ENCODE peak calls at places on chromosomes 7 and 10, in six cellular contexts. One of them, this sample, is unnamed.
A peak's percentile ranks its signal among the peaks of the same experiment; 100 is the strongest.

GRCh38 chr7:22934473-22935065 is 79.4 kb downstream of the HYCC1 start:
- DNase-seq in osteoblast: no peak
- DNase-seq in uterus: no peak
- DNase-seq in stomach: no peak
- DNase-seq in mammary epithelial cell: peak; percentile 24
- DNase-seq in body of pancreas: no peak
- DNase-seq in this sample: no peak

GRCh38 chr10:132156382-132156781 is 30.4 kb upstream of the DPYSL4 start:
- DNase-seq in uterus: no peak
- DNase-seq in body of pancreas: no peak
- DNase-seq in stomach: no peak
- DNase-seq in osteoblast: no peak
- DNase-seq in mammary epithelial cell: no peak
- DNase-seq in this sample: no peak

GRCh38 chr7:73811760-73812168 is 19.0 kb upstream of the CLDN4 start:
- DNase-seq in mammary epithelial cell: peak; percentile 68
- DNase-seq in stomach: peak; percentile 80
- DNase-seq in uterus: peak; percentile 43
- DNase-seq in osteoblast: peak; percentile 92
- DNase-seq in body of pancreas: peak; percentile 83
- DNase-seq in this sample: peak; percentile 73

GRCh38 chr10:102853944-102854694 is at the start of gene BORCS7:
- DNase-seq in stomach: peak; percentile 90
- DNase-seq in mammary epithelial cell: peak; percentile 96
- DNase-seq in osteoblast: peak; percentile 91
- DNase-seq in body of pancreas: peak; percentile 97
- DNase-seq in uterus: peak; percentile 88
- DNase-seq in this sample: peak; percentile 97

GRCh38 chr10:90161-90560 is 41.1 kb upstream of the TUBB8 start:
- DNase-seq in body of pancreas: no peak
- DNase-seq in mammary epithelial cell: no peak
- DNase-seq in uterus: no peak
- DNase-seq in stomach: no peak
- DNase-seq in osteoblast: no peak
- DNase-seq in this sample: no peak

GRCh38 chr10:100744136-100744979 is 1.0 kb upstream of the PAX2 start:
- DNase-seq in mammary epithelial cell: no peak
- DNase-seq in uterus: no peak
- DNase-seq in body of pancreas: no peak
- DNase-seq in stomach: no peak
- DNase-seq in osteoblast: peak; percentile 86
- DNase-seq in this sample: no peak

GRCh38 chr10:110215751-110216150 is 8.3 kb downstream of the MXI1 start:
- DNase-seq in stomach: no peak
- DNase-seq in uterus: no peak
- DNase-seq in body of pancreas: no peak
- DNase-seq in osteoblast: no peak
- DNase-seq in mammary epithelial cell: no peak
- DNase-seq in this sample: no peak

GRCh38 chr10:60358282-60358681 is 31.4 kb downstream of the ANK3 start:
- DNase-seq in stomach: no peak
- DNase-seq in body of pancreas: no peak
- DNase-seq in uterus: no peak
- DNase-seq in mammary epithelial cell: no peak
- DNase-seq in osteoblast: no peak
- DNase-seq in this sample: no peak

GRCh38 chr10:88281592-88282268 is 301.4 kb downstream of the RNLS start:
- DNase-seq in stomach: no peak
- DNase-seq in osteoblast: peak; percentile 19
- DNase-seq in mammary epithelial cell: peak; percentile 44
- DNase-seq in body of pancreas: no peak
- DNase-seq in uterus: no peak
- DNase-seq in this sample: no peak

GRCh38 chr7:151621961-151622360 is 102.3 kb upstream of the RHEB start:
- DNase-seq in mammary epithelial cell: no peak
- DNase-seq in osteoblast: no peak
- DNase-seq in uterus: no peak
- DNase-seq in body of pancreas: no peak
- DNase-seq in stomach: no peak
- DNase-seq in this sample: no peak

GRCh38 chr10:70250956-70251680 is 17.9 kb upstream of the PPA1 start:
- DNase-seq in mammary epithelial cell: no peak
- DNase-seq in uterus: no peak
- DNase-seq in osteoblast: no peak
- DNase-seq in body of pancreas: no peak
- DNase-seq in stomach: no peak
- DNase-seq in this sample: no peak

GRCh38 chr7:66681491-66682349 is 53.0 kb downstream of the KCTD7 start:
- DNase-seq in osteoblast: peak; percentile 97
- DNase-seq in stomach: peak; percentile 99
- DNase-seq in uterus: peak; percentile 96
- DNase-seq in mammary epithelial cell: peak; percentile 95
- DNase-seq in body of pancreas: peak; percentile 98
- DNase-seq in this sample: peak; percentile 98

GRCh38 chr7:15326044-15326644 is 235.7 kb downstream of the AGMO start:
- DNase-seq in body of pancreas: no peak
- DNase-seq in uterus: no peak
- DNase-seq in mammary epithelial cell: no peak
- DNase-seq in osteoblast: peak; percentile 18
- DNase-seq in stomach: no peak
- DNase-seq in this sample: no peak

GRCh38 chr7:152108359-152108758 is 82.9 kb downstream of the GALNT11 start:
- DNase-seq in osteoblast: no peak
- DNase-seq in mammary epithelial cell: no peak
- DNase-seq in stomach: no peak
- DNase-seq in uterus: no peak
- DNase-seq in body of pancreas: no peak
- DNase-seq in this sample: no peak

GRCh38 chr10:52635651-52636050 is 136.9 kb downstream of the MBL2 start:
- DNase-seq in stomach: no peak
- DNase-seq in mammary epithelial cell: no peak
- DNase-seq in body of pancreas: no peak
- DNase-seq in osteoblast: no peak
- DNase-seq in uterus: no peak
- DNase-seq in this sample: no peak

GRCh38 chr7:128833939-128834310 is 3.7 kb downstream of the FLNC start:
- DNase-seq in uterus: no peak
- DNase-seq in mammary epithelial cell: no peak
- DNase-seq in stomach: no peak
- DNase-seq in body of pancreas: no peak
- DNase-seq in osteoblast: no peak
- DNase-seq in this sample: no peak

GRCh38 chr7:70072220-70072619 is 473.9 kb downstream of the AUTS2 start:
- DNase-seq in uterus: no peak
- DNase-seq in body of pancreas: peak; percentile 41
- DNase-seq in osteoblast: no peak
- DNase-seq in mammary epithelial cell: no peak
- DNase-seq in stomach: no peak
- DNase-seq in this sample: no peak

GRCh38 chr7:2431260-2431867 is 28.0 kb downstream of the CHST12 start:
- DNase-seq in stomach: no peak
- DNase-seq in mammary epithelial cell: no peak
- DNase-seq in osteoblast: peak; percentile 76
- DNase-seq in body of pancreas: no peak
- DNase-seq in uterus: no peak
- DNase-seq in this sample: no peak

GRCh38 chr10:114881916-114882315 is 56.1 kb upstream of the TRUB1 start:
- DNase-seq in mammary epithelial cell: no peak
- DNase-seq in body of pancreas: no peak
- DNase-seq in stomach: no peak
- DNase-seq in uterus: no peak
- DNase-seq in osteoblast: no peak
- DNase-seq in this sample: no peak

GRCh38 chr10:86553639-86554038 is 32.0 kb upstream of the WAPL start:
- DNase-seq in osteoblast: peak; percentile 19
- DNase-seq in body of pancreas: no peak
- DNase-seq in stomach: no peak
- DNase-seq in uterus: no peak
- DNase-seq in mammary epithelial cell: no peak
- DNase-seq in this sample: no peak

GRCh38 chr10:31010062-31010461 is 21.6 kb downstream of the ZNF438 start:
- DNase-seq in stomach: no peak
- DNase-seq in mammary epithelial cell: no peak
- DNase-seq in uterus: no peak
- DNase-seq in body of pancreas: no peak
- DNase-seq in osteoblast: no peak
- DNase-seq in this sample: no peak

GRCh38 chr10:88979153-88979562 is 11.4 kb upstream of the FAS start:
- DNase-seq in osteoblast: peak; percentile 39
- DNase-seq in stomach: no peak
- DNase-seq in mammary epithelial cell: peak; percentile 82
- DNase-seq in uterus: peak; percentile 70
- DNase-seq in body of pancreas: peak; percentile 26
- DNase-seq in this sample: peak; percentile 80

GRCh38 chr10:44008270-44008916 is 359.7 kb upstream of the ZNF32 start:
- DNase-seq in mammary epithelial cell: peak; percentile 74
- DNase-seq in stomach: no peak
- DNase-seq in osteoblast: no peak
- DNase-seq in body of pancreas: peak; percentile 69
- DNase-seq in uterus: no peak
- DNase-seq in this sample: no peak
- TF ChIP-seq CTCF in mammary epithelial cell: no peak
- TF ChIP-seq CTCF in stomach: no peak
- TF ChIP-seq CTCF in osteoblast: no peak
- TF ChIP-seq CTCF in body of pancreas: no peak
- TF ChIP-seq CTCF in uterus: no peak
- TF ChIP-seq CTCF in this sample: no peak

DNA sequence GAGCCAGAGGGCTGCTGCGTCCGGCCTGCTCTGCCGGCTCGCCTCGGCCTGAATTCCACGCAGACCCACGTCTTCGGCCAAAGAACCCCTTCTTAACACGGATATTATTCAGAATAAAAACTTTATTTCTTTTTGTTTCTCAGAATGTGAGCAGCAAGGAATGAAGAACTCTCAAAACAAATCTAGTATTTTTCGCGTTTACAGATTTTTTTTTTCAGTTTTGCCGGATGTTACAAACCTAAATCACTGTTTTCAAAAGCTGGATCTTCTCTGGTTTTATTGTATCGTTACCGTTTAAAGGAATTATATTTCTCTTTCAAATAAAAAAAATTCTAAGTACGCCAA is 4.4 kb upstream of the HOXA2 start:
- DNase-seq in body of pancreas: no peak
- DNase-seq in uterus: no peak
- DNase-seq in mammary epithelial cell: no peak
- DNase-seq in osteoblast: no peak
- DNase-seq in stomach: no peak
- DNase-seq in this sample: no peak
- H3K27me3 ChIP-seq in body of pancreas: peaks cover 53% of the 10 kb centered on the region
- H3K27me3 ChIP-seq in uterus: no peaks in the 10 kb centered on the region
- H3K27me3 ChIP-seq in mammary epithelial cell: no peaks in the 10 kb centered on the region
- H3K27me3 ChIP-seq in osteoblast: no peaks in the 10 kb centered on the region
- H3K27me3 ChIP-seq in stomach: peaks cover 51% of the 10 kb centered on the region
- H3K27me3 ChIP-seq in this sample: no peaks in the 10 kb centered on the region

GRCh38 chr7:37923996-37924395 is 3.6 kb downstream of the EPDR1 start:
- DNase-seq in osteoblast: no peak
- DNase-seq in body of pancreas: no peak
- DNase-seq in stomach: no peak
- DNase-seq in uterus: no peak
- DNase-seq in mammary epithelial cell: no peak
- DNase-seq in this sample: no peak

GRCh38 chr7:37920305-37920618 is 178 bp upstream of the EPDR1 start:
- DNase-seq in uterus: no peak
- DNase-seq in osteoblast: no peak
- DNase-seq in body of pancreas: no peak
- DNase-seq in mammary epithelial cell: no peak
- DNase-seq in stomach: no peak
- DNase-seq in this sample: no peak

GRCh38 chr7:37921340-37921805 is 933 bp downstream of the EPDR1 start:
- DNase-seq in mammary epithelial cell: no peak
- DNase-seq in uterus: peak; percentile 46
- DNase-seq in body of pancreas: peak; percentile 62
- DNase-seq in stomach: no peak
- DNase-seq in osteoblast: peak; percentile 48
- DNase-seq in this sample: peak; percentile 29

GRCh38 chr7:37920619-37921339 is at the start of gene EPDR1:
- DNase-seq in body of pancreas: peak; percentile 87
- DNase-seq in osteoblast: peak; percentile 75
- DNase-seq in uterus: peak; percentile 49
- DNase-seq in mammary epithelial cell: peak; percentile 23
- DNase-seq in stomach: no peak
- DNase-seq in this sample: peak; percentile 54

DNA sequence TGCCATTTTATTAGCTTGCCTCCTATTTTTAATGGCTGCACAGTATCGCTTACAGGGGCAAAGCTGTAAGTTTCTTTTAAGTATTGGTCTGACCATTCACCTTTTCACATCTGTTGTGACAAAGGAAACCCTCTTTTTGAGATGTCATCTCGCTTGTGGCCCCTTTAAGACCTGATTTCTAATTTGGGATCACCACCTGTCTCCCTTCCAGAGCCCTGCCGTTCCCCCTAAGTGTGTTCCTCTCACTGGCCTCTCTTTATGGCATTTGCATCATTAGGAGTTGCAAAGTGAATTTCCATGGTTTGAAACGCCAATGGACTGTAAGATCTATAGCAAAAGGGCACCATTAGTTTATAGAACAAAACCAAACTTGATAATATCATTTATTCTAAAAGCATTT is 1.4 kb downstream of the EPDR1 start:
- DNase-seq in body of pancreas: no peak
- DNase-seq in mammary epithelial cell: no peak
- DNase-seq in osteoblast: no peak
- DNase-seq in uterus: no peak
- DNase-seq in stomach: no peak
- DNase-seq in this sample: no peak
- H3K4me3 ChIP-seq in body of pancreas: no peak overlapping the region
- H3K4me3 ChIP-seq in mammary epithelial cell: no peak overlapping the region
- H3K4me3 ChIP-seq in osteoblast: peak overlapping the region; percentile 78
- H3K4me3 ChIP-seq in uterus: peak overlapping the region; percentile 74
- H3K4me3 ChIP-seq in stomach: no peak overlapping the region
- H3K4me3 ChIP-seq in this sample: peak overlapping the region; percentile 81

DNA sequence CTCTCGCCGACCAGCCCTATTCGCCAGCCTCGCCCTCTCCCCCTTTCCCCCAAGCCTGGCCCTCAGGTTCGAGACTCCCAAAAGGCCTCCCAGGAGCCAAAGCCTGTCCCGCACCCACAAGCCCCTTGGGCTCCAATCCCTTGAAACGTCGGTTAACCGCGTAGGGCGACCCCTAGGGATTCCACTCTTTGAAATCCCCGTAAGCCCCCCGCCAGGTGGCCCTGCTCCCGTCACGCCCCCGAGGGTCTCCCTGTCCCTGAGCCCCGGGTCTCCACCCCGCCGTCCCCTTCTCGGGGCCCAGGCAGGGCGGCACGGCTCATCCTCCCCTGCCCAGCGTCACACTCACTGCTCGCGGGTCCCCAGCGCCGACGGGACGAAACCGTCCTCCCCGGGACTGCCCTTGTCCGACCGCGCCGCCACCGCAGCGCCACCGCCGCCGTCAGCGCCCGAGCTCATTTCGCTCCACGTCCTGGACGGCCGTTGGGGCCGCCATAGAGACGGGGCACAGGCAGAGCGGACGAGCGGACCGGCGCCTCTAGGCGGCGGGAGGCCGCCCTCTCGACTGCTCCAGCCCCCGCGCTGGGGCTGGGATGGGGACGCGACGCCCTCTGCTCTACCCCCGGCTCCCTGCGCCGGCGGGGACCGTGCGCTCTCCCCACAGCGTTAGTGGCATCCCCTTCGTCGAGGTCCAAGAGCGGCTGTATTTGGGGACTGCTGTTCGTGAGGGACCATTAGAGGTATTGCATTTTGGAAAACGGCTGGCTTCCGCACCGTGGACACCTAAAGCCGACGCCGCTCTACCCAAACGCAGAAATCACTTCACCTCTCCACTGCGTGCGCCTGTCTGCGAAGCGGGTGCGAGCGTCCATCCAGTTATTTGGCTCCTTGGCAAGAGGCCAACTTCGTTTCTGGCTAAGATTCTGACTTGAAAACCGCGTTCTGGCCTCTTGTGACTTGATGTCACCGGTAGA is at the start of gene EEF1AKMT2:
- DNase-seq in mammary epithelial cell: peak; percentile 82
- DNase-seq in body of pancreas: peak; percentile 83
- DNase-seq in uterus: peak; percentile 83
- DNase-seq in osteoblast: peak; percentile 98
- DNase-seq in stomach: peak; percentile 80
- DNase-seq in this sample: peak; percentile 88
- TF ChIP-seq CTCF in mammary epithelial cell: peak; percentile 44
- TF ChIP-seq CTCF in body of pancreas: peak; percentile 43
- TF ChIP-seq CTCF in uterus: peak; percentile 84
- TF ChIP-seq CTCF in osteoblast: no peak
- TF ChIP-seq CTCF in stomach: peak; percentile 79
- TF ChIP-seq CTCF in this sample: peak; percentile 54